ENCODE peak calls at places on chromosome 17, in four cellular contexts. Z, N, W and F are unnamed samples.

GRCh38 chr17:43599835-43600234 is 53.7 kb upstream of the ETV4 start:
- DNase-seq in Z (no peak), N (peak), W (peak), F (no peak)

GRCh38 chr17:73654241-73654640 is 10.0 kb upstream of the SDK2 start:
- DNase-seq in N (no peak), W (no peak), Z (no peak), F (no peak)

GRCh38 chr17:48840441-48840840 is 9.6 kb downstream of the CALCOCO2 start:
- DNase-seq in N (no peak), W (peak), Z (no peak), F (no peak)

GRCh38 chr17:633133-633532 is 81.5 kb downstream of the VPS53 start:
- DNase-seq in Z (no peak), N (no peak), W (no peak), F (no peak)

GRCh38 chr17:29038511-29039300 is 4.2 kb upstream of the PIPOX start:
- DNase-seq in N (no peak), Z (no peak), W (no peak), F (no peak)

GRCh38 chr17:692116-692515 is 22.5 kb downstream of the VPS53 start:
- DNase-seq in Z (no peak), W (peak), N (peak), F (no peak)

GRCh38 chr17:2101448-2102257 is 46.8 kb downstream of the HIC1 start:
- DNase-seq in Z (peak), W (no peak), N (no peak), F (no peak)

GRCh38 chr17:76734080-76734840 is 2.9 kb downstream of the SRSF2 start:
- DNase-seq in Z (no peak), N (no peak), W (peak), F (no peak)

GRCh38 chr17:43090022-43090421 is 35.1 kb downstream of the BRCA1 start:
- DNase-seq in W (no peak), N (no peak), Z (no peak), F (no peak)

GRCh38 chr17:16100737-16101400 is 101.2 kb downstream of the TTC19 start:
- DNase-seq in W (peak), Z (no peak), N (no peak), F (no peak)

GRCh38 chr17:81516439-81516838 is 3.8 kb upstream of the ACTG1 start:
- DNase-seq in N (no peak), Z (peak), W (no peak), F (no peak)

GRCh38 chr17:80769516-80769915 is 222.1 kb upstream of the CHMP6 start:
- DNase-seq in N (no peak), Z (no peak), W (no peak), F (no peak)

GRCh38 chr17:48478224-48479013 is 48.4 kb upstream of the SKAP1 start:
- DNase-seq in N (no peak), W (no peak), Z (no peak), F (no peak)

GRCh38 chr17:1985093-1985492 is 40.0 kb downstream of the RTN4RL1 start:
- DNase-seq in W (no peak), N (no peak), Z (no peak), F (no peak)

GRCh38 chr17:50903604-50904521 is 37.7 kb upstream of the TOB1 start:
- DNase-seq in N (no peak), Z (no peak), W (peak), F (no peak)

GRCh38 chr17:57107498-57108101 is 22.6 kb downstream of the AKAP1 start:
- DNase-seq in Z (no peak), W (no peak), N (no peak), F (no peak)

GRCh38 chr17:36602030-36602737 is 801 bp downstream of the MRM1 start:
- DNase-seq in N (no peak), W (peak), Z (peak), F (no peak)

GRCh38 chr17:80783461-80783860 is 208.2 kb upstream of the CHMP6 start:
- DNase-seq in N (no peak), W (peak), Z (no peak), F (no peak)

GRCh38 chr17:59149051-59149450 is 5.9 kb downstream of the SKA2 start:
- DNase-seq in Z (no peak), W (no peak), N (no peak), F (no peak)

GRCh38 chr17:37081287-37081686 is 132.5 kb downstream of the AATF start:
- DNase-seq in W (peak), Z (no peak), N (no peak), F (no peak)

GRCh38 chr17:41678907-41679739 is 9.6 kb upstream of the EIF1 start:
- DNase-seq in W (peak), N (no peak), Z (no peak), F (no peak)

GRCh38 chr17:44628234-44629188 is 27.8 kb upstream of the MEIOC start:
- DNase-seq in N (no peak), W (no peak), Z (peak), F (no peak)

GRCh38 chr17:48500435-48501426 is 30.1 kb downstream of the HOXB1 start:
- DNase-seq in Z (peak), N (no peak), W (peak), F (no peak)

GRCh38 chr17:624341-624860 is 90.2 kb downstream of the VPS53 start:
- DNase-seq in W (peak), N (no peak), Z (no peak), F (no peak)

GRCh38 chr17:17890773-17891759 is 54.3 kb upstream of the SREBF1 start:
- DNase-seq in Z (no peak), N (no peak), W (peak), F (no peak)